ENCODE peak calls at places on chromosomes 11 and 22, in five cellular contexts. T, V, F, D and S are unnamed samples.

GRCh38 chr11:36333897-36334296 is 37.8 kb downstream of the PRR5L start:
- DNase-seq in F (no peak), V (peak), T (no peak), D (no peak), S (no peak)

GRCh38 chr22:46381142-46381541 is 45.6 kb downstream of the TRMU start:
- DNase-seq in V (no peak), D (no peak), F (no peak), T (no peak), S (no peak)

GRCh38 chr22:41501209-41501608 is 32.3 kb downstream of the ACO2 start:
- DNase-seq in D (no peak), F (no peak), V (peak), T (no peak), S (no peak)

GRCh38 chr11:75462117-75462653 is 29.2 kb upstream of the KLHL35 start:
- DNase-seq in V (no peak), F (no peak), T (no peak), D (no peak), S (no peak)

GRCh38 chr11:70002433-70002832 is 75.7 kb upstream of the ANO1 start:
- DNase-seq in D (no peak), F (no peak), V (no peak), T (no peak), S (no peak)

GRCh38 chr11:57199330-57199729 is 17.6 kb downstream of the LRRC55 start:
- DNase-seq in F (no peak), T (no peak), D (no peak), V (no peak), S (no peak)

GRCh38 chr11:114260483-114260882 is 35.7 kb upstream of the NNMT start:
- DNase-seq in D (no peak), F (no peak), T (no peak), V (no peak), S (no peak)

GRCh38 chr11:80844110-80844509 is 1403.3 kb upstream of the TENM4 start:
- DNase-seq in D (no peak), F (no peak), T (no peak), V (no peak), S (no peak)

GRCh38 chr11:72224587-72225410 is at the start of gene INPPL1:
- DNase-seq in F (no peak), D (peak), T (peak), V (peak), S (no peak)

GRCh38 chr22:35568751-35569725 is 28.4 kb downstream of the RASD2 start:
- DNase-seq in D (no peak), T (no peak), V (peak), F (no peak), S (no peak)

GRCh38 chr11:98955551-98955950 is 65.2 kb upstream of the CNTN5 start:
- DNase-seq in V (no peak), F (no peak), D (no peak), T (no peak), S (no peak)

GRCh38 chr22:32967285-32968101 is 90.7 kb downstream of the SYN3 start:
- DNase-seq in T (no peak), V (no peak), F (no peak), D (no peak), S (no peak)

GRCh38 chr22:40364431-40364830 is 6.0 kb upstream of the SGSM3 start:
- DNase-seq in F (no peak), T (no peak), D (no peak), V (no peak), S (no peak)

GRCh38 chr11:8934735-8935478 is 2.2 kb upstream of the C11orf16 start:
- DNase-seq in F (no peak), T (no peak), D (no peak), V (peak), S (no peak)

GRCh38 chr11:119624102-119624615 is 104.8 kb downstream of the NECTIN1 start:
- DNase-seq in D (no peak), V (no peak), F (no peak), T (no peak), S (no peak)

GRCh38 chr11:211295-211694 is 3.8 kb downstream of the RIC8A start:
- DNase-seq in D (no peak), V (no peak), T (no peak), F (no peak), S (no peak)

DNA sequence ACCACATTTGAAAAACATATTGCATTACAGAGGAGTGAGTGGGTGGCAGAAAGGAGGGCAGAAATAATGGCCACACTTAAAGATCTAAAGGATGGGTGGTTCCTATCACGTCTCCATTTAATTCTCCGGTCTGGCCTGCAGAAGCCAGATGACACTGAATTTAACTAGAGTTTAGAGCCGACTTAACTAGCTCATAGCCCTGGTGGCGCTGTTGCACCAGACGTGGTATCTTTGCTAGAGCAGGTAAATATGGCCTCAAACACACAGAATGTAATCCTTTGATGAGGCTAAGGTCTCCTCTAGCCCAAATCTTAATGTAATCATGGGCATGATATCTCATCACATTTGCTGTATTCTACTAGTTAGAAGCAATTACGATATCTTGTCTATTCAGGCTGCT is 51.5 kb upstream of the GAL start:
- DNase-seq in F (no peak), T (no peak), D (peak), V (peak), S (no peak)
- TF ChIP-seq CTCF in F (no peak), T (no peak), D (peak), V (peak), S (peak)

GRCh38 chr11:78667462-78667861 is 92.8 kb upstream of the NARS2 start:
- DNase-seq in V (no peak), T (no peak), D (no peak), F (no peak), S (no peak)

GRCh38 chr11:78669249-78669648 is 94.6 kb upstream of the NARS2 start:
- DNase-seq in D (no peak), F (no peak), T (no peak), V (no peak), S (no peak)

GRCh38 chr11:78676026-78676557 is 101.4 kb upstream of the NARS2 start:
- DNase-seq in F (no peak), D (no peak), V (no peak), T (no peak), S (no peak)

GRCh38 chr11:78672850-78673641 is 98.4 kb upstream of the NARS2 start:
- DNase-seq in T (no peak), F (no peak), D (no peak), V (no peak), S (no peak)
- H3K27ac ChIP-seq in T (no peak), F (no peak), D (no peak), V (no peak), S (no peak)

GRCh38 chr11:107961480-107961879 is 33.2 kb downstream of the RAB39A start:
- DNase-seq in D (no peak), V (no peak), F (no peak), T (no peak), S (no peak)
- TF ChIP-seq CTCF in D (no peak), V (no peak), F (no peak), T (no peak), S (no peak)

DNA sequence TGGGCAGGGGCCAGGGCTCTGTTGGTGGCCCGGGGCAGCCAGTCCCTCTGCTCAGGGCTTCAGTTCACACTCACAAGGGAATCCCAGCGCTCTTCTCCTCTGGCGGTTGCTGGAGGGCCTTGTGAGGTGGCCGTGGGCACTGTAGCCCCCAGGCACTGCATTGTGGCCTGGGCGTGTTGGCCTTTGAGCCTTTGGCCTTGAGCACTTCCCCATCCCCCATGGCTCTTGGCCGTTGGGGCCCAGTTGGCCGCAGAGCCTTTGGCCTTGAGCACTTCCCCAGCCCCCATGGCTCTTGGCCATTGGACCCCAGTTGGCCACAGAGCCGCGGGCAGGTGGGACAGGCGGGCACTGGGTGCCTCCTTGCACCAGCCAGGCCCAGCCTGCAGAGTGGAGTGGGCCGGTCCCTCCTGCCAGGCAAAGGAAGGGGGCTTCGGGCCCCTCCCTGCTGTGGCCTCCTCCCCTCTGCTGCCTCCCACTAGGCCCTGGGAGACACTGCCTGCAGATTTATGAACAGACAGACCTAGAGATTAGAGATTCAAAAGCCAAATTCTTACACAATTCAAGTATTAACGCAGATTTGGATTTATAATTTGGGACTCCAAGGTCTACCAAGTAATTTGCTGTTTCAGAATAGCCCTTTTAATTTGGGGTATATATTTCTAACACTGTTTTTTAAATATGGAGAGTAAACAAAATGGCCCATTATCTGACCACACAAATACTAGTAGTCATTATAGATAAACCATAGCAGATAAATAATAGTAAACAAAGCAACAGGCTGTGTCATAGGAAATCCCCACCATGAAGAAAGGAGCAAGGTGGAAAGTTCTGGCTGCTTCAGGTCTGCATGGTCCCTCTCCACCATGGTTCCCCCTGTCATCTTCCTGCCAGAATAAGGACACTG is 18.2 kb upstream of the TXNRD2 start:
- DNase-seq in T (peak), V (no peak), D (no peak), F (no peak), S (no peak)
- H3K27ac ChIP-seq in T (peak), V (no peak), D (no peak), F (peak), S (no peak)

GRCh38 chr11:63745304-63746170 is 23.0 kb downstream of the ZFTA start:
- DNase-seq in F (no peak), V (peak), D (no peak), T (no peak), S (no peak)
- TF ChIP-seq CTCF in F (no peak), V (no peak), D (no peak), T (peak), S (peak)